ENCODE peak calls at places on chromosomes 5 and 9, in ten cellular contexts. L is fibroblast of villous mesenchyme; Z is sigmoid colon; B is cardiac muscle cell; X is kidney; E is effector memory CD4-positive, alpha-beta T cell; C is RWPE2; W is upper lobe of left lung; A is adipocyte; I is AG04449. R is an unnamed sample.

GRCh38 chr5:3659907-3660306 is 64.3 kb downstream of the IRX1 start:
- DNase-seq in E (no peak), Z (no peak), I (no peak), B (peak), X (no peak), W (no peak), A (no peak), L (no peak), C (no peak), R (no peak)

GRCh38 chr9:98482248-98482647 is 226.5 kb downstream of the GABBR2 start:
- DNase-seq in I (no peak), A (no peak), B (peak), L (peak), Z (no peak), E (no peak), X (no peak), W (no peak), C (no peak), R (no peak)

GRCh38 chr9:34170252-34170915 is 8.5 kb upstream of the UBAP1 start:
- DNase-seq in E (no peak), I (no peak), L (no peak), X (no peak), W (no peak), A (no peak), Z (no peak), B (no peak), C (no peak), R (no peak)

GRCh38 chr9:127707766-127708165 is 978 bp downstream of the CFAP157 start:
- DNase-seq in E (peak), L (no peak), A (no peak), C (no peak), Z (no peak), I (no peak), W (no peak), X (no peak), B (no peak), R (no peak)

GRCh38 chr5:106858616-106859015 is 812.1 kb downstream of the EFNA5 start:
- DNase-seq in X (no peak), B (no peak), W (no peak), A (no peak), C (no peak), Z (no peak), L (no peak), I (no peak), E (no peak), R (no peak)

GRCh38 chr5:120817044-120817985 is 353.2 kb downstream of the PRR16 start:
- DNase-seq in E (no peak), Z (no peak), B (peak), X (no peak), A (peak), C (no peak), I (no peak), L (peak), W (no peak), R (no peak)

GRCh38 chr9:22157271-22157670 is 148.2 kb upstream of the CDKN2B start:
- DNase-seq in E (no peak), X (no peak), W (no peak), I (no peak), A (no peak), L (peak), C (no peak), Z (no peak), B (no peak), R (no peak)

GRCh38 chr9:87872079-87872624 is 10.5 kb upstream of the SPATA31E1 start:
- DNase-seq in Z (peak), X (no peak), W (no peak), L (peak), I (no peak), A (peak), C (no peak), E (no peak), B (peak), R (no peak)

DNA sequence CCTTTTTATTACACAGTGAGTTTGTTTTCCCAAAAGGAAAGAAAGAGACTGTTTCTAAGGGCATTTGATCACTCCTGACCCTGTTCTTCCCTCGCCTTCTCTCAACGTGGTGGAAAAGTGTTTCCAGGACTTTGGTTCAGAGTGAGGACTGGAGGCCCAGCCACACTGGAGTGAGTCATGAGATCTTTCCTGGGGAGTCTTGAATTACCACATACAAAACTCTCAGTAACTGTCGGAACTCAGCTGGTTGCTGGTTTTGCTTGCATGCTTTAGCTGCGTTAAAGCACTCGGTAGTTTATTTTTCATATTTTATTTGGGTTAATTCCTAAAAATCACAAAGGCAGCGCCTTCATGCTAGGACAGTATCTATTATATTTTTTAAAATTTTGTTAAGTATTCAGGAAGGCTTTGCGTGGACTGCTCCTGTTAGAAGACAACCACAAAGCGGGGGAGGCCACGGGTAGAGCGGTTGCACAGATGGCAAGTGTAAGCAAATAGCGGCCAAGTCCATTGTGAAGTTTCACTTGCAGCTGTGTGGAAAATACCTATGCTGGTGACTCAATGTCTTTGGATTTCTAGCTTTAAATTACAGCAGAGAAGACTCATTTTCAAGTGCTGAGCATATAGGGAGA is 77.7 kb downstream of the ARSB start:
- DNase-seq in L (peak), C (no peak), Z (peak), A (peak), X (no peak), B (peak), W (no peak), I (peak), E (no peak), R (no peak)
- H3K4me3 ChIP-seq in L (peak), C (no peak), Z (peak), A (peak), X (no peak), B (no peak), W (no peak), I (peak), E (no peak), R (peak)

DNA sequence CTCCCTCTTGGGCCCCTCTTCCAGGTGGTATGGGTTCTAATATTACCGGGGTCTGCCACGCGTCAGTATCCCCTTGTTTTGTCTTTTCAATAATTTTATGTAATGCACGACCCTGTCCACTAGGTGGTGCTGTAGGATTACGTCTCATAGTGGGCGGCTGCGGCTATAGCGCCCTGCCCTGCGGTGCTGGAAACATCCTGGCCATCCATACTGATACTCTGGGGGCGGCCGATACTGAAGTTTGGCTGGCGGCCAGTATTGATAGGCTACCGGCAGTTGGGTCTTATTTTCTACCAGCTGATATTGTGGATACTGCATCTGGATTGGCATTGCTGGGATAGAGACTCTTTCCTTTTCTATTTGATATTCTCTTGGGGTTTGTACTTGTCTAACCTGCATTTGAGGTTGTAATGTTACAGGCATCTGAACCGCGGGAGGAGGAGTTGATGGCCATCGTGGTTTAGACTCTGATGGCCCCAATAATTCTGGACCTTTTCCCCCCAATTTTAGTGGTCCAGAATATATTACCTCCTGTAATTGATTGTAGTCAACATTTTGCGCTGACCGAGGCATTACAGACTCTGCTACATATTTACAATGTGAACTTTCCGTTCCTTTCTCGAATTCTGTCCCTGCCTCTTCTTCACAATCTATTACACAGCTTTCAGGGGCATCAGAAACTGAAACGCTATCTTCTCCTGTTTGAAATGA is 3.3 kb upstream of the TMEM141 start:
- DNase-seq in C (peak), W (peak), Z (peak), A (peak), L (peak), X (peak), E (peak), I (no peak), B (peak), R (no peak)
- H3K4me3 ChIP-seq in C (peak), W (no peak), Z (no peak), A (no peak), L (no peak), X (no peak), E (no peak), I (no peak), B (no peak), R (no peak)

DNA sequence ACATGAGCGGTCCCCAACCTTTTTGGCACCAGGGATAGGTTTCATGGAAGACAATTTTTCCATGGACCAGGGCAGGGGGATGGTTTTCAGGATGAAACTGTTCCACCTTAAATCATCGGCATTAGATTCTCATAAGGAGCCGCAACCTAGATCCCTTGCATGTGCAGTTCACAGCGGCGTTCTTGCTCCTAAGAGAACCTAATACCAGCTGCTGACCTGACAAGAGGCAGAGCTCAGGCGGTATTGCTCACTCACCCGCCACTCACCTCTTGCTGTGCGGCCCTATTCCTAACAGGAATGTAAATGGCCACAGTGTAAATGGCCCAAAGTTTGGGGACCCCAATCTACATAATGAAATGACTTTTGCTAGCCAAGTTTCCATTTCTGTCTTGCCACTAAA is 3.1 kb upstream of the PLIN2 start:
- DNase-seq in W (no peak), I (no peak), Z (no peak), L (no peak), A (no peak), X (no peak), E (no peak), C (no peak), B (no peak), R (no peak)
- H3K4me3 ChIP-seq in W (no peak), I (no peak), Z (no peak), L (no peak), A (no peak), X (no peak), E (no peak), C (no peak), B (no peak), R (no peak)

GRCh38 chr9:111925784-111926183 is 29.2 kb downstream of the UGCG start:
- DNase-seq in X (no peak), W (no peak), C (no peak), B (no peak), L (no peak), Z (no peak), I (no peak), A (peak), E (no peak), R (no peak)

GRCh38 chr9:111925017-111925770 is 28.6 kb downstream of the UGCG start:
- DNase-seq in A (no peak), I (no peak), X (no peak), B (peak), Z (no peak), C (no peak), E (no peak), W (no peak), L (no peak), R (no peak)

GRCh38 chr9:111924281-111924680 is 27.7 kb downstream of the UGCG start:
- DNase-seq in W (no peak), B (no peak), E (no peak), L (no peak), I (no peak), C (no peak), Z (no peak), X (no peak), A (no peak), R (no peak)

GRCh38 chr9:111928342-111928720 is 31.7 kb downstream of the UGCG start:
- DNase-seq in A (no peak), E (no peak), X (no peak), I (no peak), Z (no peak), B (no peak), W (no peak), C (no peak), L (no peak), R (no peak)

GRCh38 chr9:111926421-111926875 is 29.8 kb downstream of the UGCG start:
- DNase-seq in I (peak), Z (peak), C (no peak), A (peak), E (peak), X (peak), W (peak), L (peak), B (peak), R (no peak)
- H3K4me3 ChIP-seq in I (no peak), Z (no peak), C (no peak), A (no peak), E (no peak), X (no peak), W (no peak), L (no peak), B (no peak), R (no peak)

DNA sequence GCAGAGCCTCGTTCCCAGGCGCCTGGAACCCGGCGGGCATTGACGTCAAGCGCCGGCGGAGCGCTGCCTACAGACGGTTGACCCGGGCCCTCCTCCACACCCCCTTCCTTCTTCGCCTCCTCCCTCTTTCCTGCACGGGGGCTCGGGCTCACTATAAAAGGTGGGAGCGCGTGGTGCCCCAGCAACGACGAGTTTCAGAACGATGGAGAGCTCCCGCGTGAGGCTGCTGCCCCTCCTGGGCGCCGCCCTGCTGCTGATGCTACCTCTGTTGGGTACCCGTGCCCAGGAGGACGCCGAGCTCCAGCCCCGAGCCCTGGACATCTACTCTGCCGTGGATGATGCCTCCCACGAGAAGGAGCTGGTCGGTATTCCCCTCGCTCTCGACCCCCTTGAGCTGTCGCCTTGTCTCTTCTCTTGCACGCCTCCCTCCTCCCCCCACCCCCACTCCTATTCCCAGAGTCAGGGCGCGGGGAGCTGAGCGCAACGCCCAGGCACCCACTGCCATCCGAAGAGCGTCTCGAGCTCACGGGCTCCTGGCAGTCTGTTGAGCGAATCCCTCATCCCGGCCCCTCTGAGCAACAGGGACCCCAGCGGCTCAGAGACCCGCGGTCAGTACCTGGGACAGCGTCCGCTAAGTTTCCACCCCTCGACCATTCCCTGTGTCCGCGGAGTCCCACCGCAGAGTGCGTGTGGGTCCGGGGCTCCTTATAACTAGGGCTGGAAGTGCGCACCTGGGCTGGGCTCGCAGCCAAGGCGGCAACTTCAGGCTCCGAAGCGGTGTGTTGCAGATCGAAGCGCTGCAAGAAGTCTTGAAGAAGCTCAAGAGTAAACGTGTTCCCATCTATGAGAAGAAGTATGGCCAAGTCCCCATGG is at the start of gene CARTPT:
- DNase-seq in Z (no peak), A (peak), W (no peak), L (peak), E (no peak), X (no peak), I (no peak), B (peak), C (no peak), R (no peak)
- H3K4me3 ChIP-seq in Z (no peak), A (no peak), W (no peak), L (no peak), E (no peak), X (no peak), I (no peak), B (no peak), C (no peak), R (no peak)

GRCh38 chr9:130036099-130036498 is 6.9 kb downstream of the FNBP1 start:
- DNase-seq in X (no peak), Z (no peak), C (no peak), E (no peak), B (peak), A (no peak), L (peak), I (no peak), W (no peak), R (no peak)
- H3K4me3 ChIP-seq in X (no peak), Z (no peak), C (no peak), E (no peak), B (no peak), A (peak), L (no peak), I (no peak), W (no peak), R (no peak)

GRCh38 chr5:88256037-88256436 is 12.6 kb downstream of the TMEM161B start:
- DNase-seq in I (no peak), L (no peak), X (no peak), Z (no peak), C (no peak), B (no peak), E (no peak), A (no peak), W (no peak), R (no peak)
- H3K4me3 ChIP-seq in I (no peak), L (no peak), X (no peak), Z (no peak), C (no peak), B (no peak), E (no peak), A (no peak), W (no peak), R (no peak)

DNA sequence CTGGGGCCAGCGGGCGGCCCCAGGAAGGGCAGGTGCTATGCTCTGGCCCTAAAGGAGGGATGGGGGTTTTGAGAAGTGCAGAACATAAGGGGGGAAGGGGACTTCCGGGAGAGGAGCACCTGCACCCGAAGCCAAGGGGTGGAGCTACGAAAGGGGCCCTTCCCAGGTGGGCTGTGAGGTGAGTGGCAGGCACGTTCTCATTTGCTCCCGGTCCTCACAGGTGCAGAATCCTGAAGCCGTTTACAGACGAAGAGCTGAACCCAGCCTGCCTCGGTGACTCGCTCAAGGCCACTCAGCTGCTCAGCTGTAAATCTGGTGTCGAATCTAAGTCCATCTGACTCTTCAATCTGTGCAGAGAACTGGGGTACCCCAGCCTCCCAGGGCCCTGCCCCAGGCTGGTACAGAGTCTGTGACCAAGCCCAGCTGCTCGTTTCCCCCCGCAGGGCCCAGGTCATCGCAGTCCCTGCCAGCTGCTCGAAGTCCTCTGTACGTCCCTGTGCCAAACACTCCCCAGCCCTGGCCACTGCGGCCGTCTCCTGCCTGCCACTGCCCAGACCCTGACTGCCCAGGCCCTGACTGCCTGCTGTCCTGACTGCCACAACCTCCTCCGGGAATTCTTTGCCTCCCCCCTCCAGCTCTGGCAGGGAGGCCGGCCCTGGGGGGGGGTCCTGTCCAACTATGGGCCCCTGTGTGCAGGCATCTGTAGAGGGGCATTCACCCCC is 53.8 kb upstream of the RXRA start:
- DNase-seq in Z (no peak), X (no peak), L (no peak), E (no peak), A (no peak), I (no peak), C (no peak), W (no peak), B (no peak), R (no peak)
- H3K4me3 ChIP-seq in Z (no peak), X (no peak), L (no peak), E (no peak), A (no peak), I (no peak), C (no peak), W (no peak), B (no peak), R (no peak)

GRCh38 chr5:80337379-80337778 is 17.6 kb downstream of the SPZ1 start:
- DNase-seq in I (no peak), B (no peak), C (no peak), A (no peak), X (no peak), W (no peak), Z (no peak), E (no peak), L (no peak), R (no peak)
- H3K4me3 ChIP-seq in I (no peak), B (no peak), C (no peak), A (no peak), X (no peak), W (no peak), Z (no peak), E (no peak), L (no peak), R (no peak)

GRCh38 chr5:171316258-171317121 is 7.4 kb downstream of the TLX3 start:
- DNase-seq in L (no peak), C (peak), A (no peak), Z (no peak), E (no peak), I (no peak), B (no peak), W (no peak), X (no peak), R (peak)
- H3K4me3 ChIP-seq in L (no peak), C (no peak), A (no peak), Z (peak), E (no peak), I (peak), B (no peak), W (no peak), X (no peak), R (peak)

R was measured in coronary artery.